ENCODE peak calls at places on chromosomes 3 and 15, in eight cellular contexts. E, Y, V, L, N, P, S and Z are unnamed samples.

GRCh38 chr3:14876942-14877341 is 58.2 kb downstream of the FGD5 start:
- DNase-seq in E (peak), Y (no peak), V (no peak), L (peak), N (peak), P (no peak), S (peak), Z (no peak)

GRCh38 chr15:49421991-49422390 is 1.1 kb upstream of the FGF7 start:
- DNase-seq in E (no peak), Y (peak), V (peak), L (peak), N (no peak), P (peak), S (peak), Z (no peak)

GRCh38 chr3:117699058-117699457 is 989.5 kb downstream of the TUSC7 start:
- DNase-seq in E (no peak), Y (no peak), V (no peak), L (no peak), N (no peak), P (no peak), S (no peak), Z (no peak)

GRCh38 chr3:131620977-131621376 is 118.2 kb upstream of the MRPL3 start:
- DNase-seq in E (no peak), Y (no peak), V (peak), L (no peak), N (no peak), P (no peak), S (no peak), Z (no peak)

GRCh38 chr3:24367216-24367615 is 127.4 kb downstream of the THRB start:
- DNase-seq in E (no peak), Y (no peak), V (no peak), L (no peak), N (no peak), P (no peak), S (no peak), Z (no peak)

GRCh38 chr3:155102329-155102728 is 22.2 kb downstream of the MME start:
- DNase-seq in E (no peak), Y (no peak), V (no peak), L (no peak), N (no peak), P (no peak), S (no peak), Z (no peak)

GRCh38 chr3:5219216-5219615 is 31.7 kb downstream of the EDEM1 start:
- DNase-seq in E (no peak), Y (no peak), V (no peak), L (no peak), N (no peak), P (no peak), S (no peak), Z (no peak)

GRCh38 chr15:62758126-62758951 is 284.2 kb upstream of the TPM1 start:
- DNase-seq in E (no peak), Y (no peak), V (no peak), L (no peak), N (no peak), P (peak), S (peak), Z (no peak)

GRCh38 chr3:119236756-119237155 is 3.9 kb downstream of the B4GALT4 start:
- DNase-seq in E (no peak), Y (no peak), V (no peak), L (no peak), N (no peak), P (no peak), S (no peak), Z (no peak)

GRCh38 chr3:160649596-160649995 is 27.4 kb upstream of the ARL14 start:
- DNase-seq in E (no peak), Y (no peak), V (no peak), L (no peak), N (no peak), P (peak), S (no peak), Z (no peak)

GRCh38 chr3:186566772-186567071 is 417 bp downstream of the TBCCD1 start:
- DNase-seq in E (no peak), Y (no peak), V (no peak), L (no peak), N (no peak), P (no peak), S (no peak), Z (no peak)

GRCh38 chr3:31636693-31637442 is 104.1 kb downstream of the STT3B start:
- DNase-seq in E (no peak), Y (no peak), V (no peak), L (no peak), N (no peak), P (no peak), S (no peak), Z (no peak)

GRCh38 chr3:169556909-169557308 is 106.6 kb downstream of the MECOM start:
- DNase-seq in E (no peak), Y (no peak), V (no peak), L (no peak), N (no peak), P (no peak), S (no peak), Z (no peak)

GRCh38 chr3:48897401-48898376 is 993 bp downstream of the SLC25A20 start:
- DNase-seq in E (no peak), Y (no peak), V (peak), L (no peak), N (no peak), P (peak), S (no peak), Z (no peak)

GRCh38 chr3:35777065-35777464 is 137.7 kb downstream of the ARPP21 start:
- DNase-seq in E (no peak), Y (no peak), V (no peak), L (no peak), N (no peak), P (no peak), S (no peak), Z (no peak)

GRCh38 chr3:53716998-53717397 is 129.2 kb downstream of the CHDH start:
- DNase-seq in E (no peak), Y (no peak), V (no peak), L (no peak), N (no peak), P (no peak), S (no peak), Z (no peak)

GRCh38 chr3:52394751-52395502 is 50.0 kb downstream of the SEMA3G start:
- DNase-seq in E (no peak), Y (no peak), V (no peak), L (no peak), N (peak), P (no peak), S (no peak), Z (no peak)

DNA sequence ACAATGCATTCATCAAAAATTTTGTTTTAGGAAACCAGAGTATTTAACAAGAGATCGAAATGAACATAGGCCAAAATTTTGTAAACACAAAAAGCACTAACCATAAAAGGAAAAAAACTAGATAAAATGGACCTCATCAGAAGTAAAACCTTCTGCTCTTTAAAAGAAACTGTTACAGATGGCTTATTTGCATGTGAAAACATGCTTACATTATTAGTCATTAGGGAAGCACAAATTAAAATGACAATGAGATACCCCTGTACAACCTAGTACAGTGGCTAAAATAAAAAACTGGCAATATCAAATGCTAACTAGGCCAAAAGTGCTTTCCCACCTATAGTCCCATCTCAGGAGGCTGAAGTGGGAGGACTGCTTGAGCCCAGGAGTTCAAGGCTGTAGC is 19.3 kb downstream of the UBR1 start:
- DNase-seq in E (no peak), Y (no peak), V (peak), L (no peak), N (no peak), P (no peak), S (no peak), Z (no peak)
- TF ChIP-seq CTCF in E (no peak), Y (no peak), V (no peak), L (no peak), N (no peak), P (no peak), S (no peak), Z (no peak)

DNA sequence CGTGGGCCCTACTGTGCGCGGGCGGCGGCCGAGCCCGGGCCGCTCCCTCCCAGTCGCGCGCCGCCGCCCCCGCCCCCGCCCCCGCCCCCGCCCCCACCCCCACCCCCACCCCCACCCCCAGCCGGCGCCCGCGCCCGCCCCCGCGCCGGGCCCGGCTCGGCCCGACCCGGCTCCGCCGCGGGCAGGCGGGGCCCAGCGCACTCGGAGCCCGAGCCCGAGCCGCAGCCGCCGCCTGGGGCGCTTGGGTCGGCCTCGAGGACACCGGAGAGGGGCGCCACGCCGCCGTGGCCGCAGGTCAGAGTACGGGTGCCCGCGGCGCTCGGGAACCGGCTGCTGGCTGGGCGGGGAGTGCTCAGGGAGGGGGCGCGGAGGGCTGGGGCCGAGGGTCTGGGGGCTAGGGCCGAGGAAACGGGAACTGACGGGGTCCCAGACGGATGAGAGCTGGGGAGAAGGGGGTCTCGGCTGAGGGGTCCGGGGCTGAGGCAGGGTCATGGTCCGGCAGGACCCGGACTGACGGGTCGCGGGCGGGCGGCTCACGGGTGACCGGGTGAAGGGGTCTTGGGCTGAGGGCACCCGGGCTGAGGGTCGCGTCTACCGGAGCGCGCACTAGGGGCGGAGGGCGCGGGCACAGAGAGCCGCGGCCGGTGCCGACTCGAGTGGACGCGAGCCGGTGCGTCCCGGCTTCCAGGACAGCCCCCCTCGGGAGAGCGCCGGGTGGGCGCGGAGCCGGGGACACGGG is 974 bp upstream of the PPARG start:
- DNase-seq in E (no peak), Y (peak), V (no peak), L (peak), N (peak), P (peak), S (no peak), Z (no peak)
- TF ChIP-seq CTCF in E (no peak), Y (no peak), V (no peak), L (no peak), N (no peak), P (no peak), S (no peak), Z (no peak)

GRCh38 chr3:193791041-193792032 is 198.3 kb downstream of the OPA1 start:
- DNase-seq in E (no peak), Y (no peak), V (no peak), L (no peak), N (no peak), P (no peak), S (no peak), Z (no peak)

GRCh38 chr3:193787496-193787870 is 194.5 kb downstream of the OPA1 start:
- DNase-seq in E (no peak), Y (no peak), V (no peak), L (no peak), N (no peak), P (no peak), S (no peak), Z (no peak)

GRCh38 chr3:193789455-193789854 is 196.4 kb downstream of the OPA1 start:
- DNase-seq in E (no peak), Y (no peak), V (no peak), L (no peak), N (no peak), P (no peak), S (no peak), Z (no peak)

GRCh38 chr3:193790086-193790990 is 197.3 kb downstream of the OPA1 start:
- DNase-seq in E (no peak), Y (no peak), V (no peak), L (no peak), N (no peak), P (no peak), S (no peak), Z (no peak)

GRCh38 chr3:193788189-193788946 is 195.4 kb downstream of the OPA1 start:
- DNase-seq in E (peak), Y (peak), V (peak), L (peak), N (peak), P (peak), S (peak), Z (no peak)
- TF ChIP-seq CTCF in E (peak), Y (peak), V (peak), L (peak), N (peak), P (peak), S (peak), Z (peak)

GRCh38 chr15:101617390-101617965 is 34.7 kb downstream of the TM2D3 start:
- DNase-seq in E (no peak), Y (no peak), V (no peak), L (peak), N (no peak), P (no peak), S (no peak), Z (no peak)

GRCh38 chr15:101618056-101618455 is 34.1 kb downstream of the TM2D3 start:
- DNase-seq in E (no peak), Y (no peak), V (no peak), L (no peak), N (no peak), P (no peak), S (no peak), Z (no peak)

GRCh38 chr15:101619615-101619865 is 32.6 kb downstream of the TM2D3 start:
- DNase-seq in E (no peak), Y (no peak), V (no peak), L (no peak), N (no peak), P (no peak), S (no peak), Z (no peak)

GRCh38 chr15:101620645-101621044 is 31.5 kb downstream of the TM2D3 start:
- DNase-seq in E (no peak), Y (no peak), V (peak), L (no peak), N (no peak), P (no peak), S (no peak), Z (no peak)

DNA sequence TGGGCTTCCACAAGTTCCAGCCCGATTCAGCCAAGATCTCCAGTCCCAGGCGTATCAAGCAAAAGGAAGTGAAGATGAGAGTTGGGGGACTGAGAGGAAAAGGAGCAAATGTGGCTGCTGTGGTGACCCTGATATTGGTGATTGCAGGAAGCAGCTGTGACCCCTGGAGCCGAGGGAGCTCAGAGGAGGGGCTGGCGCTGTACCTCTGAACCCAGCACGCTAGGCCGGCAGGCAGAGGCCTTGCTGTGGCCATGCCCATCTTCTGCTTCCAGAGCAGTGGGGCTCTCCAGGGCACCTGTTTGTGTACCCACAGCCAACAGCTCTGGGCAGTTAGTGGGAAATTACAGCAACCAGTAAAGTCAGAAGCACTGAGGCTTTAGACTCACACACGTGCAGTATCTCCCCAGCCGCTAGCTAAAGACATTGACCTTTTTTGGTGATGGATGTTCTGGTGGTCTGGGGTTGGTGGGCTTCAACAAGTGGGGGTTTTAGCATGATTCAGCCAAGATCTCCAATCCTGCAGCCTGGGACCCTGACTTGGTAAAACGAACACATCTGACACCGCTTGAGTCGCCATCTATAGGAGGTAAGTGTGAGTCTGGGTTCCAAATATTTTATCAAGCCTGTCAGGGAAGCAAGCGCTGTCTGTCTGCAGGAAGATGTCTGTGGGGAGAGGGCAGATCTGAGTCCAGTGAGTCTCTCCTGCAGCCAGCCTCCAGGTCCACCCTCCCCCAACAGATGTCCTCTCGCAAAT is 33.1 kb downstream of the TM2D3 start:
- DNase-seq in E (no peak), Y (no peak), V (no peak), L (no peak), N (no peak), P (no peak), S (no peak), Z (no peak)
- TF ChIP-seq CTCF in E (no peak), Y (no peak), V (no peak), L (no peak), N (no peak), P (no peak), S (no peak), Z (no peak)

GRCh38 chr3:96294143-96294542 is 520.3 kb upstream of the EPHA6 start:
- DNase-seq in E (no peak), Y (no peak), V (no peak), L (no peak), N (no peak), P (no peak), S (no peak), Z (no peak)
- TF ChIP-seq CTCF in E (no peak), Y (no peak), V (no peak), L (peak), N (no peak), P (no peak), S (no peak), Z (no peak)

GRCh38 chr3:184805351-184806038 is 6.5 kb upstream of the VPS8 start:
- DNase-seq in E (no peak), Y (no peak), V (no peak), L (peak), N (no peak), P (no peak), S (no peak), Z (no peak)

GRCh38 chr3:184806567-184807271 is 5.2 kb upstream of the VPS8 start:
- DNase-seq in E (no peak), Y (no peak), V (no peak), L (no peak), N (no peak), P (no peak), S (no peak), Z (no peak)

GRCh38 chr3:184811034-184811433 is 932 bp upstream of the VPS8 start:
- DNase-seq in E (no peak), Y (no peak), V (no peak), L (no peak), N (no peak), P (no peak), S (no peak), Z (no peak)

GRCh38 chr3:184807549-184807948 is 4.4 kb upstream of the VPS8 start:
- DNase-seq in E (no peak), Y (no peak), V (no peak), L (no peak), N (no peak), P (no peak), S (no peak), Z (no peak)

GRCh38 chr3:184808021-184808420 is 3.9 kb upstream of the VPS8 start:
- DNase-seq in E (no peak), Y (no peak), V (no peak), L (peak), N (no peak), P (no peak), S (no peak), Z (no peak)
- TF ChIP-seq CTCF in E (no peak), Y (peak), V (no peak), L (peak), N (no peak), P (peak), S (no peak), Z (peak)